ENCODE peak calls at places on chromosome 1, in eight cellular contexts. Q is mammary epithelial cell; C is lung microvascular endothelial cell; W is GDM1; G is stimulated activated CD4-positive, alpha-beta T cell treated with anti-CD3 and anti-CD28 coated beads, TNF-alpha, amount 100 ng/mL, for 1 hour; X is SW480; Z is transverse colon; F is neural crest cell. N is an unnamed sample.
A peak's percentile ranks its signal among the peaks of the same experiment; 100 is the strongest.

GRCh38 chr1:24141311-24141997 is 1.5 kb downstream of the IL22RA1 start:
- DNase-seq in G (no peak), C (no peak), X (no peak), F (no peak), Q (no peak), Z (no peak), W (no peak), N (peak; percentile 25)

GRCh38 chr1:112866151-112866550 is 89.8 kb downstream of the SLC16A1 start:
- DNase-seq in X (peak; percentile 36), F (no peak), G (no peak), C (peak; percentile 92), W (no peak), Q (peak; percentile 67), Z (no peak), N (peak; percentile 13)

GRCh38 chr1:158022554-158023278 is 29.3 kb downstream of the KIRREL1 start:
- DNase-seq in W (no peak), G (no peak), C (no peak), Q (no peak), Z (no peak), X (no peak), F (no peak), N (peak; percentile 41)

GRCh38 chr1:30452170-30452569 is 271.2 kb downstream of the MATN1 start:
- DNase-seq in C (no peak), F (no peak), X (no peak), Q (no peak), W (no peak), Z (no peak), G (no peak), N (no peak)

GRCh38 chr1:201265771-201266170 is 17.5 kb upstream of the PKP1 start:
- DNase-seq in W (no peak), X (no peak), Q (peak; percentile 54), F (no peak), Z (no peak), G (no peak), C (no peak), N (no peak)

GRCh38 chr1:222266223-222267215 is 281.4 kb downstream of the HHIPL2 start:
- DNase-seq in Z (no peak), C (no peak), F (no peak), X (no peak), G (no peak), Q (peak; percentile 45), W (no peak), N (no peak)

GRCh38 chr1:111737216-111738132 is 1.7 kb downstream of the INKA2 start:
- DNase-seq in W (no peak), Z (no peak), C (peak; percentile 31), F (no peak), G (no peak), X (no peak), Q (no peak), N (no peak)

GRCh38 chr1:189804352-189804751 is 673.3 kb downstream of the BRINP3 start:
- DNase-seq in Q (no peak), Z (no peak), C (no peak), F (no peak), X (no peak), W (no peak), G (no peak), N (no peak)

GRCh38 chr1:35923841-35924240 is 7.1 kb upstream of the AGO3 start:
- DNase-seq in C (no peak), X (no peak), G (no peak), Z (no peak), F (no peak), W (no peak), Q (no peak), N (peak; percentile 76)

GRCh38 chr1:73998348-73998959 is 199.5 kb downstream of the LRRIQ3 start:
- DNase-seq in Q (peak; percentile 28), W (no peak), C (peak; percentile 36), Z (no peak), X (peak; percentile 58), F (no peak), G (no peak), N (peak; percentile 31)